ENCODE peak calls at places on chromosomes 4 and X, in five cellular contexts. A is anterior cingulate cortex, L is nucleus accumbens, M is tibial artery, S is AG09309. R is an unnamed sample.

GRCh38 chrX:113001836-113002235 is 161.2 kb upstream of the AMOT start:
- DNase-seq in A (no peak), L (no peak), M (no peak), S (no peak), R (no peak)

GRCh38 chr4:71259305-71259704 is 79.5 kb upstream of the SLC4A4 start:
- DNase-seq in A (peak), L (peak), M (no peak), S (no peak), R (no peak)

GRCh38 chrX:139882299-139882698 is 50.6 kb downstream of the ATP11C start:
- DNase-seq in A (no peak), L (no peak), M (no peak), S (no peak), R (no peak)

GRCh38 chr4:6054162-6054922 is 36.1 kb upstream of the C4orf50 start:
- DNase-seq in A (no peak), L (no peak), M (no peak), S (no peak), R (no peak)

GRCh38 chrX:41303013-41303412 is 30.9 kb upstream of the DDX3X start:
- DNase-seq in A (no peak), L (no peak), M (no peak), S (peak), R (no peak)

GRCh38 chr4:159103406-159104131 is 690 bp downstream of the RAPGEF2 start:
- DNase-seq in A (no peak), L (peak), M (peak), S (no peak), R (no peak)

GRCh38 chr4:183407635-183408463 is 36.6 kb upstream of the CDKN2AIP start:
- DNase-seq in A (no peak), L (no peak), M (no peak), S (no peak), R (no peak)

GRCh38 chrX:154430504-154430903 is 2.0 kb downstream of the ATP6AP1 start:
- DNase-seq in A (no peak), L (no peak), M (no peak), S (no peak), R (no peak)

GRCh38 chrX:13646154-13646549 is 6.8 kb upstream of the TCEANC start:
- DNase-seq in A (peak), L (peak), M (peak), S (no peak), R (no peak)

GRCh38 chr4:145679991-145680455 is at the start of gene C4orf51:
- DNase-seq in A (no peak), L (peak), M (no peak), S (peak), R (peak)

GRCh38 chr4:184845367-184846011 is 19.7 kb upstream of the ACSL1 start:
- DNase-seq in A (no peak), L (no peak), M (no peak), S (peak), R (peak)

R was measured in AG04449.